ENCODE peak calls at places on chromosomes 12 and 14, in eight cellular contexts. X is HEK293T, Y is iris pigment epithelial cell, Q is MM.1S, E is 8988T, N is type B pancreatic cell, W is heart left ventricle, L is OCI-M1. J is an unnamed sample.

GRCh38 chr12:111775205-111776193 is 8.8 kb downstream of the ALDH2 start:
- DNase-seq in X (no peak), Y (peak; percentile 85), Q (no peak), E (no peak), N (no peak), W (peak; percentile 84), L (peak; percentile 97), J (peak; percentile 47)

GRCh38 chr12:122866950-122867607 is 28.8 kb downstream of the VPS37B start:
- DNase-seq in X (no peak), Y (no peak), Q (no peak), E (no peak), N (no peak), W (peak; percentile 55), L (no peak), J (no peak)

GRCh38 chr12:123041811-123042655 is 61.6 kb downstream of the ARL6IP4 start:
- DNase-seq in X (no peak), Y (peak; percentile 94), Q (no peak), E (no peak), N (no peak), W (peak; percentile 26), L (no peak), J (peak; percentile 53)

GRCh38 chr12:126069549-126070165 is 1004.4 kb downstream of the AACS start:
- DNase-seq in X (peak; percentile 47), Y (peak; percentile 42), Q (peak; percentile 55), E (no peak), N (no peak), W (no peak), L (peak; percentile 86), J (peak; percentile 18)

GRCh38 chr14:102196436-102197230 is 56.9 kb downstream of the WDR20 start:
- DNase-seq in X (no peak), Y (no peak), Q (no peak), E (no peak), N (no peak), W (no peak), L (no peak), J (no peak)

GRCh38 chr14:35404496-35405303 is at the start of gene NFKBIA:
- DNase-seq in X (peak; percentile 81), Y (peak; percentile 91), Q (peak; percentile 78), E (peak; percentile 81), N (peak; percentile 90), W (peak; percentile 93), L (peak; percentile 91), J (peak; percentile 36)

GRCh38 chr12:12872934-12873275 is 18.5 kb upstream of the GPRC5A start:
- DNase-seq in X (no peak), Y (peak; percentile 67), Q (no peak), E (no peak), N (no peak), W (no peak), L (no peak), J (no peak)

GRCh38 chr12:27824126-27824842 is 44.2 kb upstream of the MANSC4 start:
- DNase-seq in X (no peak), Y (no peak), Q (peak; percentile 27), E (no peak), N (no peak), W (no peak), L (no peak), J (no peak)

GRCh38 chr14:88554458-88555286 is at the start of gene PTPN21:
- DNase-seq in X (peak; percentile 73), Y (peak; percentile 71), Q (peak; percentile 17), E (peak; percentile 87), N (peak; percentile 79), W (peak; percentile 86), L (no peak), J (no peak)

J was measured in brain pericyte.